ENCODE peak calls at places on chromosomes 12 and 14, in seven cellular contexts. F is A549, J is gastrocnemius medialis, G is IMR-90, T is Peyer's patch, B is uterus, M is sigmoid colon. C is an unnamed sample.

GRCh38 chr14:71094722-71095121 is 187.5 kb downstream of the PCNX1 start:
- DNase-seq in F (no peak), J (no peak), G (no peak), T (no peak), B (no peak), M (no peak), C (no peak)

GRCh38 chr12:50354908-50355307 is 41.5 kb downstream of the FAM186A start:
- DNase-seq in F (no peak), J (no peak), G (no peak), T (no peak), B (no peak), M (no peak), C (no peak)

GRCh38 chr12:131042848-131043245 is 89.1 kb downstream of the ADGRD1 start:
- DNase-seq in F (no peak), J (no peak), G (no peak), T (no peak), B (no peak), M (no peak), C (no peak)

GRCh38 chr14:74942164-74942563 is 13.2 kb downstream of the PGF start:
- DNase-seq in F (no peak), J (no peak), G (no peak), T (no peak), B (no peak), M (no peak), C (no peak)

GRCh38 chr12:89349814-89350213 is 2.5 kb downstream of the DUSP6 start:
- DNase-seq in F (no peak), J (no peak), G (peak; percentile 81), T (no peak), B (no peak), M (peak; percentile 78), C (peak; percentile 53)

GRCh38 chr12:81598205-81598604 is 160.9 kb downstream of the PPFIA2 start:
- DNase-seq in F (no peak), J (no peak), G (no peak), T (no peak), B (no peak), M (no peak), C (no peak)

GRCh38 chr14:67517083-67517482 is 16.0 kb upstream of the PLEKHH1 start:
- DNase-seq in F (no peak), J (no peak), G (no peak), T (no peak), B (no peak), M (peak; percentile 69), C (peak; percentile 52)

GRCh38 chr14:91317381-91318313 is 73.1 kb upstream of the GPR68 start:
- DNase-seq in F (no peak), J (peak; percentile 31), G (no peak), T (peak; percentile 86), B (peak; percentile 52), M (peak; percentile 72), C (peak; percentile 81)

GRCh38 chr12:102426599-102427541 is 53.5 kb downstream of the IGF1 start:
- DNase-seq in F (no peak), J (peak; percentile 46), G (peak; percentile 51), T (no peak), B (no peak), M (no peak), C (no peak)

GRCh38 chr14:31561155-31561846 is at the start of gene NUBPL:
- DNase-seq in F (peak; percentile 90), J (peak; percentile 93), G (peak; percentile 93), T (peak; percentile 91), B (peak; percentile 96), M (peak; percentile 98), C (peak; percentile 90)

GRCh38 chr12:57940915-57941164 is 527 bp upstream of the ATP23 start:
- DNase-seq in F (no peak), J (no peak), G (no peak), T (no peak), B (no peak), M (no peak), C (no peak)

GRCh38 chr14:91484186-91484585 is 25.9 kb downstream of the PPP4R3A start:
- DNase-seq in F (no peak), J (no peak), G (no peak), T (no peak), B (no peak), M (no peak), C (no peak)

GRCh38 chr12:31325524-31325875 is 450 bp downstream of the SINHCAF start:
- DNase-seq in F (no peak), J (peak; percentile 14), G (no peak), T (peak; percentile 23), B (peak; percentile 40), M (no peak), C (no peak)

GRCh38 chr14:35254736-35255135 is 37.4 kb upstream of the PSMA6 start:
- DNase-seq in F (no peak), J (no peak), G (no peak), T (no peak), B (no peak), M (no peak), C (no peak)

GRCh38 chr14:105507247-105507646 is 16.2 kb downstream of the TEDC1 start:
- DNase-seq in F (no peak), J (no peak), G (no peak), T (no peak), B (no peak), M (peak; percentile 46), C (no peak)

GRCh38 chr12:124294686-124295315 is at the start of gene RFLNA:
- DNase-seq in F (no peak), J (no peak), G (no peak), T (no peak), B (no peak), M (no peak), C (no peak)

GRCh38 chr12:49543914-49544815 is 5.3 kb downstream of the KCNH3 start:
- DNase-seq in F (no peak), J (no peak), G (no peak), T (no peak), B (no peak), M (no peak), C (no peak)

GRCh38 chr12:89461190-89461589 is 63.4 kb downstream of the GALNT4 start:
- DNase-seq in F (no peak), J (no peak), G (peak; percentile 25), T (no peak), B (no peak), M (no peak), C (no peak)

GRCh38 chr12:3745152-3745551 is 7.8 kb downstream of the CRACR2A start:
- DNase-seq in F (no peak), J (no peak), G (no peak), T (no peak), B (no peak), M (no peak), C (no peak)

GRCh38 chr12:9776795-9777194 is 16.1 kb upstream of the CD69 start:
- DNase-seq in F (no peak), J (no peak), G (no peak), T (no peak), B (no peak), M (no peak), C (no peak)

GRCh38 chr12:31872831-31873604 is 86.2 kb upstream of the RESF1 start:
- DNase-seq in F (no peak), J (no peak), G (no peak), T (no peak), B (no peak), M (no peak), C (no peak)

GRCh38 chr12:14803830-14804160 is 325 bp downstream of the C12orf60 start:
- DNase-seq in F (peak; percentile 8), J (no peak), G (no peak), T (no peak), B (no peak), M (no peak), C (no peak)
- TF ChIP-seq POLR2A in F (no peak), J (no peak), G (no peak), T (no peak), B (no peak), M (no peak), C (no peak)

GRCh38 chr12:54725233-54725843 is 77.2 kb upstream of the DCD start:
- DNase-seq in F (peak; percentile 38), J (no peak), G (no peak), T (no peak), B (no peak), M (no peak), C (no peak)
- TF ChIP-seq CTCF in F (peak; percentile 36), J (no peak), G (peak; percentile 20), T (no peak), B (no peak), M (no peak), C (no peak)

GRCh38 chr12:109113661-109114321 is 2.6 kb upstream of the ACACB start:
- DNase-seq in F (no peak), J (no peak), G (no peak), T (no peak), B (no peak), M (peak; percentile 60), C (no peak)

GRCh38 chr12:109114644-109115043 is 1.7 kb upstream of the ACACB start:
- DNase-seq in F (no peak), J (no peak), G (no peak), T (no peak), B (no peak), M (no peak), C (no peak)

GRCh38 chr12:109111775-109112491 is 4.5 kb upstream of the ACACB start:
- DNase-seq in F (peak; percentile 72), J (peak; percentile 66), G (peak; percentile 49), T (peak; percentile 67), B (peak; percentile 70), M (peak; percentile 91), C (peak; percentile 51)

GRCh38 chr12:109115404-109115757 is 1.0 kb upstream of the ACACB start:
- DNase-seq in F (no peak), J (peak; percentile 82), G (no peak), T (no peak), B (no peak), M (no peak), C (no peak)

DNA sequence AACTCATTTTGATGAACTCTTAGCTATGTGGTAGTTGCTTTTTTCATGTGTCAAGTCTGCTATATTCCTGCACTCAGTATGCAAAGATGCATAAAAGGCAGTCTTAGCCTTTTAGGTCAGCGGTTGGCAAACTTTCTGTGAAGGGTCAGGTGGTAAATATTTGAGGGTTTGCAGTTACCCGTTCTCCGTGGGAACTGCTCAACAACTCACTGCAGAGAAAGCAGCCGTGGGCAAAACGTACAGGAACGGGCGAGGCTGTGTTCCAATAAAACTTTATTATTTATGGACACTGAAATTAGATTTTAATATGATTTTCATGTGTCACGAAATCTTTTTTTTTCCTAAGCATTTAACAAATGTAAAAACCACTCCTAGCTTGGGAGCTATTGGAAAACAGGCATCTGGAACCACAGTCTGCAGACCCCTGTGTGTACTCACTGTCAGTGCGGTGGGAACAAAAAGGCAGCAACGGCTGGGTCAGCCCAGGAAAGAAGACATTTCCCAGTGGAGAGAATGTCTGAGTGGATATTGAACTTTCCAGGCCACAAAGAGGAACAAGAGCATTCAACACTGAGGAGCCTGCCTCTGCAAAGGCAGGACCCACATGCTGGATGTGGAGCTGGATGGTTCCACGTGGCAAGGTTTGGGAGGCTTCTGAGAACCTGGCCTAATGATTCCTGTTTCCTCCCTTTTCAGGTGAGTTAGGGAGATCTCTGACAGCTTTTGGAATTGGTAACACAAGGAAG is 3.5 kb upstream of the ACACB start:
- DNase-seq in F (no peak), J (no peak), G (no peak), T (no peak), B (no peak), M (peak; percentile 74), C (no peak)
- TF ChIP-seq POLR2A in F (no peak), J (no peak), G (no peak), T (no peak), B (no peak), M (no peak), C (no peak)

GRCh38 chr12:92717202-92717601 is 14.4 kb downstream of the PLEKHG7 start:
- DNase-seq in F (no peak), J (no peak), G (peak; percentile 38), T (no peak), B (no peak), M (no peak), C (no peak)
- TF ChIP-seq CTCF in F (peak; percentile 14), J (no peak), G (peak; percentile 51), T (no peak), B (no peak), M (no peak), C (no peak)